ENCODE peak calls at places on chromosomes 3 and 15, in eight cellular contexts. S, W, D, Q, K, P, J and M are unnamed samples.

GRCh38 chr3:161217496-161217895 is 3.6 kb upstream of the NMD3 start:
- DNase-seq in D (no peak), P (peak; percentile 53), W (peak; percentile 6), K (no peak), J (no peak), S (peak; percentile 55), Q (no peak), M (no peak)

GRCh38 chr3:43872901-43873300 is 182.2 kb downstream of the ABHD5 start:
- DNase-seq in Q (no peak), K (no peak), J (no peak), D (no peak), W (peak; percentile 85), P (no peak), S (peak; percentile 55), M (no peak)

GRCh38 chr3:49927798-49928197 is 1.8 kb downstream of the MON1A start:
- DNase-seq in W (no peak), S (no peak), D (no peak), J (no peak), P (no peak), Q (no peak), K (no peak), M (no peak)

GRCh38 chr3:152151216-152151874 is 117.4 kb upstream of the MBNL1 start:
- DNase-seq in K (peak; percentile 27), S (no peak), J (no peak), W (no peak), D (no peak), P (no peak), Q (no peak), M (no peak)

GRCh38 chr3:105006164-105006563 is 360.5 kb upstream of the ALCAM start:
- DNase-seq in P (no peak), K (no peak), W (no peak), S (no peak), J (peak; percentile 39), D (no peak), Q (no peak), M (no peak)

GRCh38 chr15:84810073-84810840 is 6.9 kb upstream of the ALPK3 start:
- DNase-seq in D (no peak), Q (no peak), K (no peak), W (no peak), J (peak; percentile 31), P (no peak), S (no peak), M (no peak)

GRCh38 chr3:42129014-42129953 is 38.1 kb downstream of the TRAK1 start:
- DNase-seq in W (peak; percentile 44), K (no peak), D (peak; percentile 47), P (peak; percentile 37), S (no peak), J (no peak), Q (no peak), M (no peak)

GRCh38 chr3:37701729-37702128 is 160.0 kb upstream of the CTDSPL start:
- DNase-seq in Q (no peak), J (no peak), P (no peak), K (no peak), S (no peak), D (no peak), W (no peak), M (no peak)

GRCh38 chr3:129688310-129688895 is 81.9 kb upstream of the PLXND1 start:
- DNase-seq in J (peak; percentile 96), K (peak; percentile 65), P (no peak), W (peak; percentile 58), D (peak; percentile 84), Q (peak; percentile 77), S (peak; percentile 89), M (no peak)

GRCh38 chr15:56356616-56357015 is 8.6 kb upstream of the TEX9 start:
- DNase-seq in S (peak; percentile 33), K (no peak), P (no peak), J (no peak), D (no peak), Q (no peak), W (no peak), M (no peak)

GRCh38 chr15:74312445-74313007 is 54.9 kb downstream of the CYP11A1 start:
- DNase-seq in K (no peak), W (no peak), D (no peak), S (no peak), P (no peak), Q (no peak), J (no peak), M (no peak)

DNA sequence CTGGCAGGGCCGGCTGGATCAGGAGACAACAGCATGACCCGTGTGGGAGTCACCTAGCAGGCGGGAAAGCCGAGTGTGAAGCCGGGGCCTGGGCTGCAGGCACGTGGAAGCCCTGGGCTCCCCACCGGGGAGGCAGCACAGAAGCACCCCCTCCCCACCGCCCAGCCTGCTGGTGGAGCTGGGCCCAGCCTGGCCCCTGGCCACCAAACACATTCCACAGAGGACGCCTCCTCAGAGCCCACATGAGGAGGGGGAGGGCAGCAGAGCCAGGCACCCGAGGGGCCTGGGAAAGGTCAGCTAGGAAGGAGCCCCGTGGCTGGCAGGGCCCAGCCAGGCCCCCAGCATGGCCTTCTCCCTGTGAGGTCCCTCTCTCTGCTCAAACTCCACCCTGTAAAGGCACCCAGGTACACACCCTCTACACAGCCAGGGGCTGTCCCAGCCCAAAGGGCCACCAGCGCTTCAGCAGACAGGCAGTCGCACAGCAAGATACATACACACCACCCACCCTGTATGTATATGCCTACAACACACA is 4.5 kb downstream of the PLXNB1 start:
- DNase-seq in P (no peak), J (no peak), S (no peak), K (peak; percentile 46), D (peak; percentile 43), Q (peak; percentile 61), W (no peak), M (no peak)
- H3K4me1 ChIP-seq in P (peaks cover 18% of the 10 kb centered on the region), J (peaks cover 22% of the 10 kb centered on the region), S (peaks cover 7% of the 10 kb centered on the region), K (peaks cover 33% of the 10 kb centered on the region), D (peaks cover 53% of the 10 kb centered on the region), Q (peaks cover 91% of the 10 kb centered on the region), W (peaks cover 33% of the 10 kb centered on the region), M (peaks cover 24% of the 10 kb centered on the region)

GRCh38 chr15:90530250-90531051 is 728 bp downstream of the CRTC3 start:
- DNase-seq in D (peak; percentile 44), P (no peak), W (peak; percentile 40), K (peak; percentile 50), J (peak; percentile 55), S (peak; percentile 39), Q (peak; percentile 46), M (peak; percentile 73)
- H3K4me1 ChIP-seq in D (peaks cover 33% of the 10 kb centered on the region), P (peaks cover 8% of the 10 kb centered on the region), W (peaks cover 13% of the 10 kb centered on the region), K (peaks cover 11% of the 10 kb centered on the region), J (peaks cover 6% of the 10 kb centered on the region), S (peaks cover 18% of the 10 kb centered on the region), Q (peaks cover 59% of the 10 kb centered on the region), M (no peaks in the 10 kb centered on the region)

GRCh38 chr3:187069857-187070516 is 69.3 kb downstream of the RPL39L start:
- DNase-seq in W (no peak), Q (no peak), D (no peak), P (no peak), J (no peak), S (no peak), K (no peak), M (no peak)
- H3K4me1 ChIP-seq in W (peaks cover 5% of the 10 kb centered on the region), Q (peaks cover 18% of the 10 kb centered on the region), D (no peaks in the 10 kb centered on the region), P (no peaks in the 10 kb centered on the region), J (peaks cover 8% of the 10 kb centered on the region), S (peaks cover 25% of the 10 kb centered on the region), K (peaks cover 27% of the 10 kb centered on the region), M (no peaks in the 10 kb centered on the region)

DNA sequence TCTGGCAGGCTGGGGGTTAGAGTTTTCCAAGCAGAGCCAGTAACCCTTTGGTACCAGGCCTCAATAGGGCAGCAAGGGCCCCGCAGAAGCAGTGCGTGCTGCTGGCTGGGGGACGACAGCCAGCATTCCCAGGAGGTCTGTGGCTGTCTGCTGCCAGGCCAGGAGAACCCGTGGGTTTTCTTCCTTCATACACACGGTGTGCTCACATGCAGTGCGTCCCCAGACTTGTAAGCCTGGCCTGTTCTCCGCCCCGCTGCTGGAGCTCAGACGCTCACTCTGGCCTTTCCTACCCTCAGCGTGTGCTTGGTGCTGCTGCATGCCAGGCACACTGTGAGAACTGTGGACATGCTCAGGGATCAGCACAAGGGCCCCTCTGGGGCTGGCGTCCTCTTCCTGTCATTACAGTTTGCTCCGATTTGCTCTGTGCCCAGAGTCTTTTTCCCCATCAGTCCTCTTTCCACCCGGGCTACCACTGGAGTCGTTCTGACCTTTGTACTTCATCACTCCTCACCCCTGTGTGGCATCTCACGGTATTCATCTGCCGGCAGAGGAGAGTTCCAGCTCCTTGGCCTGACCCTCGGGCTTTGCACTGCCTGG is 149.5 kb downstream of the DNAJB8 start:
- DNase-seq in P (no peak), S (no peak), Q (no peak), J (no peak), K (no peak), W (no peak), D (peak; percentile 17), M (no peak)
- H3K4me1 ChIP-seq in P (no peaks in the 10 kb centered on the region), S (peaks cover 10% of the 10 kb centered on the region), Q (peaks cover 18% of the 10 kb centered on the region), J (peaks cover 5% of the 10 kb centered on the region), K (no peaks in the 10 kb centered on the region), W (no peaks in the 10 kb centered on the region), D (no peaks in the 10 kb centered on the region), M (no peaks in the 10 kb centered on the region)

GRCh38 chr3:63967675-63968611 is 55.4 kb downstream of the PSMD6 start:
- DNase-seq in J (peak; percentile 52), Q (peak; percentile 30), W (no peak), P (no peak), S (no peak), K (peak; percentile 43), D (no peak), M (peak; percentile 64)

GRCh38 chr3:63968612-63969350 is 54.5 kb downstream of the PSMD6 start:
- DNase-seq in K (no peak), W (no peak), Q (no peak), P (no peak), J (no peak), D (no peak), S (no peak), M (no peak)

GRCh38 chr3:63972196-63972595 is 51.1 kb downstream of the PSMD6 start:
- DNase-seq in S (no peak), K (no peak), Q (no peak), W (no peak), P (no peak), J (no peak), D (no peak), M (no peak)

GRCh38 chr3:63970596-63971468 is 52.5 kb downstream of the PSMD6 start:
- DNase-seq in Q (no peak), K (peak; percentile 28), D (no peak), S (no peak), J (peak; percentile 86), P (no peak), W (no peak), M (no peak)

DNA sequence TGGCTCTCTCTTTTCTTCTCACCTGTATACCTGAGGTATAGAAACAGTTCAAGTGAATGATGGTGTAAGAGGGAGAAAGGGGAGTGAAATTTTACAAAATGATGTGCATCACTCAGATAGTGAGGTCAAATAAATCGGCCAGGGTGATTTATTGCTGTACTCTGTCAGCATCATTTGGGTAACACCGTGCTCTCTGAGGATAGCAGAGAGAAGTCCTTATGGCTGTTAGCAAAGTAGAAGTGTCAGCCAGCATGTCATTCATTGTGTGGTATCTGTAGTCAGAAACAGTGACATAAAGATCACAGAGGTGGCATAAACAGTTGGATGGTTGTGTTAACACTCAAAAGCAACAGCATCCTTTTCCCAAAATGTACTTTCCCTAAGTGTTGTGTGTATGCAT is 53.4 kb downstream of the PSMD6 start:
- DNase-seq in W (no peak), J (no peak), Q (no peak), D (no peak), S (no peak), K (no peak), P (no peak), M (no peak)
- H3K4me1 ChIP-seq in W (peaks cover 36% of the 10 kb centered on the region), J (peaks cover 96% of the 10 kb centered on the region), Q (peaks cover 72% of the 10 kb centered on the region), D (peaks cover 44% of the 10 kb centered on the region), S (peaks cover 22% of the 10 kb centered on the region), K (peaks cover 46% of the 10 kb centered on the region), P (peaks cover 5% of the 10 kb centered on the region), M (peaks cover 57% of the 10 kb centered on the region)